ENCODE peak calls at places on chromosomes 11 and 22, in six cellular contexts. J, M, V, T, S and I are unnamed samples.
A peak's percentile ranks its signal among the peaks of the same experiment; 100 is the strongest.

GRCh38 chr11:1400168-1401000 is 10.7 kb downstream of the BRSK2 start:
- DNase-seq in S (no peak), V (no peak), M (no peak), J (no peak), T (no peak), I (no peak)

GRCh38 chr22:46620588-46621242 is 529 bp downstream of the GRAMD4 start:
- DNase-seq in J (no peak), T (no peak), S (no peak), M (no peak), V (no peak), I (no peak)

GRCh38 chr11:2368851-2369180 is 8.3 kb upstream of the CD81 start:
- DNase-seq in J (no peak), V (no peak), T (no peak), M (no peak), S (no peak), I (no peak)

GRCh38 chr22:46129390-46130041 is 20.8 kb upstream of the PPARA start:
- DNase-seq in V (no peak), M (no peak), S (no peak), T (no peak), J (no peak), I (no peak)

GRCh38 chr22:22571862-22572261 is 12.8 kb upstream of the PRAME start:
- DNase-seq in T (no peak), V (no peak), J (no peak), M (no peak), S (no peak), I (no peak)

GRCh38 chr11:12556155-12556554 is 118.1 kb upstream of the TEAD1 start:
- DNase-seq in V (no peak), J (peak; percentile 39), T (peak; percentile 76), S (no peak), M (no peak), I (peak; percentile 62)

GRCh38 chr11:30712749-30713148 is 126.6 kb upstream of the MPPED2 start:
- DNase-seq in V (no peak), T (no peak), J (no peak), S (no peak), M (no peak), I (no peak)

GRCh38 chr11:95084509-95084908 is 5.1 kb upstream of the ENDOD1 start:
- DNase-seq in S (no peak), J (peak; percentile 42), T (no peak), V (no peak), M (no peak), I (peak; percentile 55)

GRCh38 chr11:69539416-69540117 is 58.1 kb downstream of the LINC01488 start:
- DNase-seq in V (no peak), T (no peak), S (no peak), J (no peak), M (no peak), I (no peak)

GRCh38 chr11:110069158-110069737 is 23.9 kb upstream of the ZC3H12C start:
- DNase-seq in J (no peak), S (no peak), T (peak; percentile 89), V (no peak), M (no peak), I (peak; percentile 88)

GRCh38 chr11:3964935-3965511 is 109.6 kb downstream of the STIM1 start:
- DNase-seq in S (no peak), J (no peak), M (no peak), V (no peak), T (no peak), I (no peak)

GRCh38 chr11:567036-567628 is 6.4 kb downstream of the RASSF7 start:
- DNase-seq in J (no peak), M (no peak), T (no peak), S (no peak), V (no peak), I (no peak)

GRCh38 chr11:22478169-22478568 is 140.0 kb downstream of the SLC17A6 start:
- DNase-seq in V (no peak), T (no peak), J (no peak), M (no peak), S (no peak), I (no peak)

GRCh38 chr11:65502274-65502851 is 3.5 kb downstream of the MALAT1 start:
- DNase-seq in M (no peak), T (peak; percentile 72), V (no peak), S (no peak), J (peak; percentile 46), I (peak; percentile 61)

GRCh38 chr11:2160736-2161259 is at the start of gene INS:
- DNase-seq in T (no peak), V (no peak), M (no peak), S (no peak), J (no peak), I (no peak)

GRCh38 chr22:28759861-28760560 is 12.5 kb upstream of the CCDC117 start:
- DNase-seq in J (peak; percentile 40), M (no peak), V (peak; percentile 58), S (peak; percentile 41), T (peak; percentile 15), I (peak; percentile 18)

GRCh38 chr22:23042179-23042578 is 28.1 kb upstream of the GNAZ start:
- DNase-seq in J (no peak), M (no peak), V (no peak), S (no peak), T (no peak), I (no peak)

GRCh38 chr11:64753019-64753379 is 6.8 kb downstream of the PYGM start:
- DNase-seq in J (no peak), T (no peak), S (no peak), M (no peak), V (no peak), I (no peak)

GRCh38 chr11:126720539-126721235 is 279.9 kb downstream of the KIRREL3 start:
- DNase-seq in S (no peak), J (no peak), V (no peak), M (no peak), T (no peak), I (no peak)

GRCh38 chr11:122642971-122643370 is 12.6 kb upstream of the UBASH3B start:
- DNase-seq in S (no peak), T (peak; percentile 73), J (no peak), M (no peak), V (no peak), I (peak; percentile 57)
- H3K27me3 ChIP-seq in S (no peaks in the 10 kb centered on the region), T (no peaks in the 10 kb centered on the region), J (no peaks in the 10 kb centered on the region), M (no peaks in the 10 kb centered on the region), V (no peaks in the 10 kb centered on the region), I (no peaks in the 10 kb centered on the region)

GRCh38 chr11:128576555-128576954 is 10.8 kb downstream of the ETS1 start:
- DNase-seq in T (no peak), V (no peak), M (no peak), J (peak; percentile 47), S (no peak), I (no peak)
- H2BK15ac ChIP-seq in T (no peak overlapping the region), V (no peak overlapping the region), M (no peak overlapping the region), J (no peak overlapping the region), S (no peak overlapping the region), I (no peak overlapping the region)

DNA sequence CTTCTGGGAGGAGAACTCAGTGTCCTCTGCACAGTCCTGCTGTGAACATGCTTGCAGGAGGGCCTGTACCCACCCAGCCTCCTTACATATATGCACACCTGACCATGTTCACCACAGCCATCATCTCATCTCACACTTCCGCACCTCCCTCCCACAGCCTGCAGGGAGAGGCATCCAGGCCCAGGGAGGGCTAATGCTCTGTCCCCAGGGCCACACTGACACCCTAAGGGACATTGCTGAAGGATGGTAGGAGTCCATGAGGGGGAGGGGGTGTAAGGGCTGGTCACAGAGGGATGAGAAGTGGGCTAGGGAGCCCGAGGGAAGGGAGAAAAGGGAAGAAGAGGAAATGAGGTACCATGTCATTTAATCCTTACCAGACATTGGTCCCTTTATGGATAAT is 4.4 kb upstream of the KCNC1 start:
- DNase-seq in S (no peak), T (no peak), V (no peak), J (no peak), M (no peak), I (no peak)
- H3K27me3 ChIP-seq in S (peaks cover 14% of the 10 kb centered on the region), T (peaks cover 35% of the 10 kb centered on the region), V (peaks cover 9% of the 10 kb centered on the region), J (peaks cover 3% of the 10 kb centered on the region), M (peaks cover 5% of the 10 kb centered on the region), I (peaks cover 33% of the 10 kb centered on the region)

GRCh38 chr11:99170606-99171005 is 149.9 kb downstream of the CNTN5 start:
- DNase-seq in V (no peak), T (no peak), S (no peak), M (no peak), J (no peak), I (no peak)
- H2BK15ac ChIP-seq in V (no peak overlapping the region), T (no peak overlapping the region), S (no peak overlapping the region), M (no peak overlapping the region), J (no peak overlapping the region), I (no peak overlapping the region)